ENCODE peak calls at places on chromosomes 6 and 20, in nine cellular contexts. X is GM23248, U is fibroblast of lung, S is astrocyte, L is SK-N-SH, Y is left ventricle myocardium inferior, T is uterus, Z is adrenal gland, J is H1. B is an unnamed sample.

GRCh38 chr6:5457036-5457435 is 195.7 kb downstream of the FARS2 start:
- DNase-seq in J (no peak), T (no peak), L (no peak), U (peak; percentile 71), S (peak; percentile 56), Y (no peak), X (peak; percentile 80), Z (no peak), B (no peak)

GRCh38 chr20:62062661-62063600 is 2.8 kb downstream of the TAF4 start:
- DNase-seq in X (no peak), J (no peak), T (no peak), Z (no peak), Y (no peak), L (no peak), S (no peak), U (no peak), B (no peak)

GRCh38 chr6:33983109-33983475 is 162.8 kb downstream of the GRM4 start:
- DNase-seq in Z (peak; percentile 31), Y (no peak), T (no peak), L (peak; percentile 36), S (no peak), X (peak; percentile 34), U (no peak), J (peak; percentile 42), B (peak; percentile 56)

GRCh38 chr6:73375216-73375615 is 5.5 kb upstream of the OOEP start:
- DNase-seq in J (no peak), Z (no peak), L (no peak), T (no peak), U (no peak), X (no peak), Y (no peak), S (no peak), B (no peak)

GRCh38 chr6:14596410-14596809 is 478.8 kb downstream of the CD83 start:
- DNase-seq in Y (no peak), J (no peak), Z (peak; percentile 18), L (no peak), X (peak; percentile 37), U (peak; percentile 63), T (no peak), S (peak; percentile 88), B (peak; percentile 5)

GRCh38 chr6:88964509-88964908 is 1.1 kb upstream of the RNGTT start:
- DNase-seq in Y (no peak), X (peak; percentile 5), Z (no peak), J (no peak), L (no peak), T (no peak), S (no peak), U (no peak), B (no peak)

GRCh38 chr6:96391776-96392175 is 129.8 kb upstream of the UFL1 start:
- DNase-seq in J (peak; percentile 68), L (peak; percentile 20), X (peak; percentile 1), T (no peak), S (peak; percentile 7), Z (peak; percentile 13), U (no peak), Y (no peak), B (peak; percentile 15)

GRCh38 chr6:155196891-155197290 is 66.9 kb upstream of the CLDN20 start:
- DNase-seq in Z (no peak), U (no peak), L (no peak), T (no peak), S (no peak), Y (no peak), X (no peak), J (no peak), B (no peak)

GRCh38 chr6:39530201-39530759 is 194.9 kb downstream of the KIF6 start:
- DNase-seq in X (peak; percentile 84), L (no peak), S (peak; percentile 55), Z (peak; percentile 49), U (peak; percentile 31), T (peak; percentile 46), J (no peak), Y (no peak), B (no peak)

GRCh38 chr6:46090115-46091079 is 39.4 kb upstream of the ENPP4 start:
- DNase-seq in S (peak; percentile 13), L (peak; percentile 44), Y (peak; percentile 30), U (peak; percentile 58), Z (peak; percentile 60), X (peak; percentile 72), J (peak; percentile 53), T (peak; percentile 35), B (peak; percentile 65)

GRCh38 chr6:36836091-36836770 is 3.0 kb downstream of the CPNE5 start:
- DNase-seq in J (no peak), Y (no peak), T (no peak), Z (no peak), X (no peak), S (no peak), U (no peak), L (no peak), B (no peak)

GRCh38 chr6:136529655-136530054 is 20.6 kb downstream of the MAP7 start:
- DNase-seq in U (no peak), Z (no peak), X (no peak), Y (no peak), T (no peak), J (no peak), L (no peak), S (no peak), B (no peak)

GRCh38 chr6:121856296-121856695 is 420.9 kb downstream of the GJA1 start:
- DNase-seq in Z (no peak), S (peak; percentile 45), Y (no peak), X (peak; percentile 30), T (no peak), L (no peak), U (peak; percentile 37), J (no peak), B (no peak)

GRCh38 chr6:131136021-131136847 is 967 bp downstream of the AKAP7 start:
- DNase-seq in J (no peak), L (no peak), Y (no peak), X (peak; percentile 83), S (peak; percentile 23), U (peak; percentile 67), Z (peak; percentile 54), T (peak; percentile 33), B (peak; percentile 66)

GRCh38 chr6:1464796-1465348 is 75.5 kb downstream of the FOXF2 start:
- DNase-seq in L (no peak), U (no peak), Y (no peak), J (no peak), S (no peak), T (no peak), Z (no peak), X (no peak), B (no peak)

GRCh38 chr6:128513878-128514277 is 6.5 kb downstream of the PTPRK start:
- DNase-seq in U (no peak), Z (no peak), J (no peak), Y (no peak), T (no peak), S (no peak), L (no peak), X (no peak), B (no peak)

GRCh38 chr6:154509421-154510143 is 903 bp downstream of the CNKSR3 start:
- DNase-seq in T (peak; percentile 37), Y (peak; percentile 21), L (peak; percentile 71), X (peak; percentile 64), J (peak; percentile 85), S (peak; percentile 36), U (peak; percentile 40), Z (peak; percentile 39), B (peak; percentile 49)

GRCh38 chr6:25070547-25071366 is 135.0 kb upstream of the RIPOR2 start:
- DNase-seq in U (peak; percentile 83), J (peak; percentile 84), T (peak; percentile 81), X (peak; percentile 85), Z (peak; percentile 71), S (peak; percentile 51), Y (peak; percentile 58), L (peak; percentile 68), B (peak; percentile 72)

GRCh38 chr20:6051505-6051904 is 2.4 kb downstream of the LRRN4 start:
- DNase-seq in Y (no peak), L (no peak), U (peak; percentile 23), J (no peak), X (peak; percentile 87), S (peak; percentile 92), Z (no peak), T (no peak), B (no peak)

GRCh38 chr20:35845561-35845960 is 73.7 kb downstream of the PHF20 start:
- DNase-seq in T (no peak), J (no peak), X (peak; percentile 61), S (peak; percentile 36), U (peak; percentile 22), Z (no peak), L (no peak), Y (no peak), B (no peak)

GRCh38 chr6:16334671-16335070 is 96.3 kb downstream of the GMPR start:
- DNase-seq in S (peak; percentile 82), Z (peak; percentile 93), J (no peak), T (peak; percentile 78), U (peak; percentile 94), Y (no peak), X (peak; percentile 97), L (no peak), B (no peak)

GRCh38 chr20:1203630-1204029 is 376 bp downstream of the C20orf202 start:
- DNase-seq in Y (no peak), Z (no peak), X (no peak), L (no peak), U (no peak), T (no peak), S (no peak), J (no peak), B (peak; percentile 21)
- H3K27me3 ChIP-seq in Y (no peaks in the 10 kb centered on the region), Z (no peaks in the 10 kb centered on the region), X (peaks cover 40% of the 10 kb centered on the region), L (no peaks in the 10 kb centered on the region), U (peaks cover 28% of the 10 kb centered on the region), T (no peaks in the 10 kb centered on the region), S (peaks cover 19% of the 10 kb centered on the region), J (no peaks in the 10 kb centered on the region), B (no peaks in the 10 kb centered on the region)

GRCh38 chr20:56860413-56860812 is 231.3 kb downstream of the TFAP2C start:
- DNase-seq in J (no peak), Y (no peak), X (peak; percentile 39), Z (no peak), L (no peak), U (no peak), T (no peak), S (no peak), B (no peak)
- H3K27ac ChIP-seq in J (no peak overlapping the region), Y (no peak overlapping the region), X (no peak overlapping the region), Z (no peak overlapping the region), L (no peak overlapping the region), U (no peak overlapping the region), T (peak overlapping the region; percentile 73), S (no peak overlapping the region), B (peak overlapping the region; percentile 29)

GRCh38 chr6:160163912-160164311 is 42.3 kb downstream of the SLC22A1 start:
- DNase-seq in S (no peak), J (no peak), T (no peak), U (no peak), Z (no peak), Y (no peak), L (no peak), X (no peak), B (no peak)
- H3K27me3 ChIP-seq in S (no peaks in the 10 kb centered on the region), J (no peaks in the 10 kb centered on the region), T (no peaks in the 10 kb centered on the region), U (no peaks in the 10 kb centered on the region), Z (no peaks in the 10 kb centered on the region), Y (peaks cover 33% of the 10 kb centered on the region), L (no peaks in the 10 kb centered on the region), X (no peaks in the 10 kb centered on the region), B (no peaks in the 10 kb centered on the region)

DNA sequence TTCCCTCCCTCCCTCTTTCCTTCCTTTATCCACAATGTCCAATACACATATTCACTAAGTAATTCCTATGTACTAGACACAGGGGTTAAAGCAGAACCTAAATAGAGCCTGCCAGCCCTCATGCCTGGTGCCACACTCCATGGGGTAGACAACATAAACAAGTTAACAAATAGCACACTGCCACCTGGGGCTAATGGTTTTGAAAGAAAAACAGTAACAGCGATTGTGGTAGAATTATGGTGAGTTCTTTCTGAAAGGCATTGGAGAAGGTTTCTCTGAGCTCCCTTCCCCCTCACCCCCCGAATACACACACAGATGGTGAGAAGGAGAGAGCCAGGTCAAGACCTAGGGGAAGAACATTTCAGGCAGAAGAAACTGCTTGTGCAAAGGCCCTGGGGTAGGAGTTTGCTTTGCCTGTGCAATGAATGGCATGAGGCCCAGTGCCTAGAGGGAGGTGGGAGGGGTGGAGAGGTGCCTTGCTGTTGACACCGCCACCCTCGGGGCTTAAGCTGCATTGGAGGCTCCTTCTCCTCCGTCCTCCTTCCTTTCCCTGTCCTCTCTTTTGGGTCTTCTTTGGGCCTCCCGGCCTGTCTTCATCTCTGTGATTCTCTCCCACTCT is 502.4 kb upstream of the SULF2 start:
- DNase-seq in U (no peak), L (no peak), X (no peak), Z (no peak), T (no peak), Y (no peak), S (no peak), J (no peak), B (no peak)
- H3K27ac ChIP-seq in U (no peak overlapping the region), L (no peak overlapping the region), X (no peak overlapping the region), Z (no peak overlapping the region), T (peak overlapping the region; percentile 61), Y (no peak overlapping the region), S (no peak overlapping the region), J (no peak overlapping the region), B (no peak overlapping the region)

B was measured in small intestine.